ENCODE peak calls at places on chromosome X, in five cellular contexts. H, J, V, D and Q are unnamed samples.

GRCh38 chrX:154436597-154437397 is at the start of gene GDI1:
- DNase-seq in H (peak; percentile 31), J (no peak), V (no peak), D (peak; percentile 84), Q (no peak)

GRCh38 chrX:15497865-15498264 is 2.7 kb upstream of the BMX start:
- DNase-seq in H (peak; percentile 31), J (no peak), V (peak; percentile 25), D (no peak), Q (no peak)

GRCh38 chrX:72735561-72735960 is 21.5 kb upstream of the PHKA1 start:
- DNase-seq in H (peak; percentile 14), J (no peak), V (no peak), D (no peak), Q (no peak)

GRCh38 chrX:46140272-46140671 is 404.9 kb downstream of the ZNF674 start:
- DNase-seq in H (no peak), J (no peak), V (no peak), D (no peak), Q (no peak)

GRCh38 chrX:108664701-108665100 is 71.7 kb downstream of the IRS4 start:
- DNase-seq in H (no peak), J (no peak), V (no peak), D (no peak), Q (no peak)

GRCh38 chrX:137547291-137547690 is 18.6 kb upstream of the ZIC3 start:
- DNase-seq in H (no peak), J (no peak), V (no peak), D (no peak), Q (no peak)

GRCh38 chrX:112818114-112819012 is 22.3 kb downstream of the AMOT start:
- DNase-seq in H (no peak), J (no peak), V (no peak), D (no peak), Q (no peak)

GRCh38 chrX:15441464-15441863 is 51.7 kb downstream of the PIR start:
- DNase-seq in H (no peak), J (no peak), V (no peak), D (no peak), Q (no peak)

GRCh38 chrX:55488559-55489314 is 911 bp downstream of the USP51 start:
- DNase-seq in H (peak; percentile 74), J (peak; percentile 80), V (peak; percentile 72), D (peak; percentile 76), Q (peak; percentile 68)

GRCh38 chrX:126770179-126770578 is 49.4 kb upstream of the PRR32 start:
- DNase-seq in H (no peak), J (no peak), V (no peak), D (no peak), Q (no peak)

GRCh38 chrX:13090261-13091110 is 46.1 kb upstream of the FAM9C start:
- DNase-seq in H (peak; percentile 80), J (no peak), V (no peak), D (no peak), Q (no peak)

GRCh38 chrX:109485470-109486340 is 3.8 kb upstream of the GUCY2F start:
- DNase-seq in H (peak; percentile 75), J (peak; percentile 72), V (peak; percentile 60), D (peak; percentile 63), Q (no peak)

GRCh38 chrX:108584617-108585211 is 145.1 kb downstream of the COL4A5 start:
- DNase-seq in H (no peak), J (no peak), V (no peak), D (no peak), Q (no peak)

GRCh38 chrX:13834316-13834715 is 17.4 kb upstream of the GPM6B start:
- DNase-seq in H (no peak), J (no peak), V (no peak), D (no peak), Q (no peak)

GRCh38 chrX:23756165-23756564 is 13.1 kb upstream of the ACOT9 start:
- DNase-seq in H (peak; percentile 60), J (no peak), V (peak; percentile 25), D (peak; percentile 56), Q (no peak)

GRCh38 chrX:19670321-19670750 is 155.0 kb upstream of the MAP3K15 start:
- DNase-seq in H (peak; percentile 86), J (peak; percentile 72), V (peak; percentile 26), D (peak; percentile 52), Q (no peak)

GRCh38 chrX:125205084-125205917 is 114.4 kb upstream of the TEX13C start:
- DNase-seq in H (peak; percentile 0), J (peak; percentile 79), V (peak; percentile 57), D (peak; percentile 78), Q (peak; percentile 33)

DNA sequence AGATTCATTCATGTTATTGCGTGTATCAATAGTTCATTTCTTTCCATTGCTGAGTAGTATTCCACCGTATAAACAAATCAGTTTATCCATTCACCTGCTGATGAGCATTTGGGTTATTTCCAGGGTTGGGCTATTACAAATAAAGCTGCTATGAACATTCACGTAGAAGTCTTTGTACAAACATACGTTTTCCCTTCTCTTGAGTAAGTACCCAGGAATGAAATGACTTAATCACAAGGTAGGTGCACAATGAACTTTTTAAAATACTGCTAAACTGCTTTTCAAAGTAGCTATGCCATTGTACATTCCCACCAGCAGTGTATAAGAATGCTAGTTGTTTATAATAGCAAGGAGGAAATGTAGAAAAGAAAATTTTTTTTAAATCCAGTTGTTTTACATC is 35.9 kb downstream of the SYTL4 start:
- DNase-seq in H (no peak), J (no peak), V (no peak), D (no peak), Q (no peak)
- TF ChIP-seq CTCF in H (no peak), J (no peak), V (no peak), D (no peak), Q (no peak)

DNA sequence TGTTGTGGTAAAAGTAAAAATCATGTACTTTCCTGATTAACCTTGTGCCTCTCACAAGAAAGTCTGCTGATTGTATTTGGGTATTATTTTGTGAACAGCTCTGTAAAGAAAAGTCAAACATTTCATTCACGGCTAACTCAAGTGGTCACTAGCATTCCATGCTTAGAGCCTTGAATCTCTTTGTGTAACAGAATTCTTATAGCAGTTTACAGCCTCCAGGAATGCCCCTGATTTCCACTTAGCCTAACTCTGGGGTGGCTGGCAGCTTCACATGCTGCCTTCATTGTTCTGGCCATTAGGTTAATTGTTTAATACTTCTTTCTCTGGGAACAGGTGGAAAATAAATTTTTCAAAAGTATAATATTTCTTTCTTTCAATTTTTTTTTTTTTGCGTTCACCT is 226.7 kb downstream of the RBMX2 start:
- DNase-seq in H (no peak), J (no peak), V (no peak), D (no peak), Q (no peak)
- H3K27ac ChIP-seq in H (no peak overlapping the region), J (no peak overlapping the region), V (no peak overlapping the region), D (no peak overlapping the region), Q (no peak overlapping the region)

DNA sequence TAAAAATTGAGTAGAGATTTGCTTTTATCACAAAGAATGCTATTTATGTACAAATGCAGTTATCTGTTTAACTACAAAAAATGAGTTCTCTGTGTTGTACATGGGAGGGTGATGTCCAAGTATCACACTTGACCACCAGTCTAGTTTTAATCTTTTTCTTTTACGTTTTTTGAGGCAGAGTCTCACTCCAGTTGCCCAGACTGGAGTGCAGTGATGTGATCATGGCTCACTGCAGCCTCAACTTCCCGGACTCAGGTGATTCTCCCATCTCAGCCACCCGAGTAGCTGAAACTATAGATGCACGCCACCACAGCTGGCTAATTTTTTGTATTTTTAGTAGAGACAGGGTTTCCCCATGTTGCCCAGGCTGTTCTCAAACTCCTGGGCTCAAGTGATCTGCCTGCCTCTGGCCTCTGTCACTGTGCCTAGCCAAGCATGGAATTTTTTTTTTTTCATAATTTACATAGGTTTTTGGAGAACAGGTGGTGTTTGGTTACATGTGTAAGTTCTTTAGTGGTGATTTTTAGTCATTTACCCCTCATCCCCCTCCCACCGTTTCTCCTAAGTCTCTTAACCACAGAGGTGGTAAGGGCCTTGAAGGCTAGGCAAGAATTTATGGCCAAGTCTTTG is 47.9 kb upstream of the RPA4 start:
- DNase-seq in H (no peak), J (no peak), V (no peak), D (no peak), Q (no peak)
- H3K4me3 ChIP-seq in H (no peak overlapping the region), J (no peak overlapping the region), V (no peak overlapping the region), D (no peak overlapping the region), Q (no peak overlapping the region)

DNA sequence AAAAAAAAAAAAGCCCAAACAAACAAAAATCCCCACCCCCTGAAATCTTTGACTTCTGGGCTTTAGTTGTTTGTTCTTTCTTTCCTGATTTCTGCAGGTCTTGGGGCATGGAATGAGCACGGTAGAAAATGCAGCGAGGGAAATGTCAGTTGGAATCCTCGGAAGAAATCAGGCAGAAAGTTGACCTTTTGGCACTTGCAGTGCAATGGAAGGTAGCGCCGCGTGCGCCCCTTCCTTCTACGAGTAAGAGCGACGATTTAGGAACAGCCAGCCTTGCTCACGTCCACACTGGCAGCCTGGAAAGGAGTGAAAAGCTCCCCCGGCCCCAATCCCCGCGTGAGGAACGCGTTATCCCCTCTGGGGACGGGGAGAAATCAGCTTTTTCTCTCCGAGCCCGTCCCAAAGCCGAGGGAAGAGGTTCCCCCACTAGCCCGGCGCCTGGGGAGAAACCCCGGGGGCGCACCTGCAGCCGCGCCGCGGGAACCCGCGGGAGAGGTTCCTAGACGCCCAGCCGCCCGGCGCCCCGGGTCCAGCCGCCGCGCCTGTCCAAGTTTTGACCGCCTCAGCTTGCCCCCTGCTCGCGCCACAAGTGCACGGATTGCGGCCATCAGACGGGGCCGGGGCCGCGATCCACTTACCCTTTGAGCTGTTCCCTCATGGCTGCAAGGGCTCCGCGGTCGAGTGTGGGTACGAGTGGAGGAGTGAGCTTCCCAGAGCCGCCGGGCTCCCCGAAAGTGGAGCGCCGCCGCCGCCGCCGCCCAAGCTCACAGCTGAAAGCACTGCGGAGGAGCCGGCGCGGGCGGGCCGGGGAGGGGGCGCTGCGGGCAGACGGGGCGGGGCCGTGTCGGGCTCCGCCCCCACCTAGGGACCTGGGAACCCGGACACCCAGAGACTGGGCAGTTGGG is 194.6 kb upstream of the FTHL17 start:
- DNase-seq in H (no peak), J (peak; percentile 75), V (peak; percentile 25), D (peak; percentile 57), Q (peak; percentile 48)
- TF ChIP-seq CTCF in H (no peak), J (no peak), V (no peak), D (no peak), Q (no peak)

GRCh38 chrX:73916931-73917657 is 354.1 kb downstream of the CHIC1 start:
- DNase-seq in H (peak; percentile 87), J (no peak), V (no peak), D (no peak), Q (no peak)
- H3K27ac ChIP-seq in H (peak overlapping the region; percentile 74), J (no peak overlapping the region), V (no peak overlapping the region), D (no peak overlapping the region), Q (no peak overlapping the region)

GRCh38 chrX:81414630-81415029 is 212.7 kb downstream of the SH3BGRL start:
- DNase-seq in H (peak; percentile 3), J (no peak), V (no peak), D (no peak), Q (no peak)
- H3K4me3 ChIP-seq in H (no peak overlapping the region), J (no peak overlapping the region), V (no peak overlapping the region), D (no peak overlapping the region), Q (no peak overlapping the region)

DNA sequence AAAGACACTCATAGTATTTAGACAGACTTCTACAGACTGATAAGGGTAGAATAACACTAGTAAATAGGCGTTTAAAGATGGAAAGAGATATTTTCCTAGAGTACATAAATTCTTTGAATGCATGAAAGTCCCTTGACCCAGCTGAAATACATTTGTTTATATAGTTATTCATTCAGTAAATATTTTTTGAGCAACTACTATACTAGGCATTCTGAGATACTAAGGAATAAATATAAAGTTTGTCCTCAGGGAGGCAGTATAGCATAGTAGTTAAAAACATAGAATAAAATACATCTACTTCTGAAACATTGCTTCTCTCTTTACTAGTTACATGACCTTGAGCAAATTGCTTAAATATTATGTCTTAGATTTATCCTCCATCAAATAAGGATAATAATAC is 27.4 kb downstream of the HMGN5 start:
- DNase-seq in H (peak; percentile 49), J (no peak), V (no peak), D (no peak), Q (no peak)
- TF ChIP-seq CTCF in H (peak; percentile 3), J (no peak), V (peak; percentile 34), D (peak; percentile 28), Q (no peak)